ENCODE peak calls at places on chromosomes 11 and 22, in five cellular contexts. P is prostate gland, G is tibial nerve, R is mesendoderm, L is astrocyte. Z is an unnamed sample. For H3K27me3, the result is how much of the 10 kb centered on the place peaks cover.

GRCh38 chr11:14418801-14419417 is 59.9 kb upstream of the RRAS2 start:
- DNase-seq in P (no peak), L (no peak), R (peak), G (no peak), Z (peak)

GRCh38 chr11:15969701-15970329 is 386.5 kb downstream of the SOX6 start:
- DNase-seq in G (no peak), R (no peak), L (peak), P (no peak), Z (no peak)

GRCh38 chr11:8233691-8234424 is 29.8 kb downstream of the LMO1 start:
- DNase-seq in G (no peak), L (peak), P (no peak), R (peak), Z (no peak)

GRCh38 chr11:70595452-70595851 is 197.1 kb downstream of the CTTN start:
- DNase-seq in L (peak), P (no peak), G (no peak), R (no peak), Z (no peak)

GRCh38 chr22:44410396-44411056 is 87.5 kb downstream of the RTL6 start:
- DNase-seq in L (no peak), G (no peak), R (no peak), P (no peak), Z (peak)

GRCh38 chr11:6647282-6647679 is 8.3 kb downstream of the DCHS1 start:
- DNase-seq in P (no peak), R (peak), L (no peak), G (no peak), Z (peak)

GRCh38 chr11:65430406-65431217 is 8.0 kb downstream of the NEAT1 start:
- DNase-seq in G (peak), P (peak), R (no peak), L (peak), Z (no peak)

GRCh38 chr11:110340427-110340826 is 44.0 kb upstream of the RDX start:
- DNase-seq in L (no peak), P (no peak), R (no peak), G (no peak), Z (no peak)

GRCh38 chr11:110356769-110357671 is 60.6 kb upstream of the RDX start:
- DNase-seq in L (peak), R (peak), P (no peak), G (no peak), Z (no peak)

GRCh38 chr11:73237471-73238290 is 19.6 kb downstream of the P2RY2 start:
- DNase-seq in R (no peak), P (no peak), L (no peak), G (no peak), Z (no peak)

GRCh38 chr11:83008581-83008923 is 63.1 kb downstream of the RAB30 start:
- DNase-seq in L (peak), R (no peak), P (no peak), G (no peak), Z (no peak)

GRCh38 chr11:114200785-114201184 is 95.4 kb upstream of the NNMT start:
- DNase-seq in G (no peak), L (no peak), R (no peak), P (no peak), Z (no peak)

GRCh38 chr22:19892249-19892879 is 37.7 kb upstream of the GNB1L start:
- DNase-seq in P (no peak), R (no peak), L (peak), G (no peak), Z (peak)

GRCh38 chr22:39809772-39810557 is 83.6 kb downstream of the ENTHD1 start:
- DNase-seq in R (no peak), G (no peak), P (no peak), L (no peak), Z (no peak)

GRCh38 chr11:102849319-102849718 is 5.9 kb upstream of the MMP3 start:
- DNase-seq in G (no peak), L (peak), R (no peak), P (no peak), Z (no peak)

GRCh38 chr11:6927030-6927617 is 898 bp downstream of the ZNF215 start:
- DNase-seq in L (peak), R (peak), G (no peak), P (no peak), Z (no peak)

GRCh38 chr22:20413217-20414058 is 19.5 kb downstream of the ZNF74 start:
- DNase-seq in R (no peak), P (no peak), G (no peak), L (no peak), Z (no peak)

GRCh38 chr11:35390737-35391682 is 28.3 kb downstream of the SLC1A2 start:
- DNase-seq in G (no peak), R (no peak), L (peak), P (peak), Z (no peak)

GRCh38 chr11:120413480-120413879 is 77.3 kb downstream of the ARHGEF12 start:
- DNase-seq in P (no peak), L (peak), G (no peak), R (no peak), Z (no peak)

GRCh38 chr11:8219257-8220021 is 44.2 kb downstream of the LMO1 start:
- DNase-seq in G (no peak), P (no peak), L (peak), R (peak), Z (peak)

GRCh38 chr11:120647681-120648080 is 136.1 kb downstream of the GRIK4 start:
- DNase-seq in P (no peak), G (no peak), L (no peak), R (no peak), Z (no peak)

DNA sequence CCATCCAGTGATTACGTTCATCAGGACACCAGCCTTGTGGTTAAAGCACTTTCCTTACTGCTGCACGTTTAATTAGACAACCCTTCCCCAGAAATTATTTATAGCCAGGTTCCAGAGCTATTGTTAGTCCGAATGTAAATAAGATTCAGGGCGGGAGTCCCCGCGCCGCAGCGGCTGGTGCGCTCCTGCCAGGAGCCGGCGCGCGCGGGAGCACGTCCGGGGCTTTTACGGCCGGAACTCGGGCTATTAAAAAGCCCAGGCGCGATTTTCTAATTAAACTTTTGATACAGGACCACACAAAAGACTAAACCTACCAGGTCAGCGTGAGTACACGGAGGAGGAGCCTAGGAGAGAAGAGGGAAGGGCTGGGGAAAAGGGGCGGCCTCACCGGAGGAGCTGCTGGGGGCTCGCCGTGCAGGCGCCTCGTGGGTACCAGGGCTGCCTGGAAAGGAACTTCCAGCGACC is 538.2 kb downstream of the OPCML start:
- DNase-seq in P (no peak), G (no peak), L (no peak), R (no peak), Z (peak)
- H3K27me3 ChIP-seq in P (under half), G (under half), L (under half), R (under half), Z (under half)

DNA sequence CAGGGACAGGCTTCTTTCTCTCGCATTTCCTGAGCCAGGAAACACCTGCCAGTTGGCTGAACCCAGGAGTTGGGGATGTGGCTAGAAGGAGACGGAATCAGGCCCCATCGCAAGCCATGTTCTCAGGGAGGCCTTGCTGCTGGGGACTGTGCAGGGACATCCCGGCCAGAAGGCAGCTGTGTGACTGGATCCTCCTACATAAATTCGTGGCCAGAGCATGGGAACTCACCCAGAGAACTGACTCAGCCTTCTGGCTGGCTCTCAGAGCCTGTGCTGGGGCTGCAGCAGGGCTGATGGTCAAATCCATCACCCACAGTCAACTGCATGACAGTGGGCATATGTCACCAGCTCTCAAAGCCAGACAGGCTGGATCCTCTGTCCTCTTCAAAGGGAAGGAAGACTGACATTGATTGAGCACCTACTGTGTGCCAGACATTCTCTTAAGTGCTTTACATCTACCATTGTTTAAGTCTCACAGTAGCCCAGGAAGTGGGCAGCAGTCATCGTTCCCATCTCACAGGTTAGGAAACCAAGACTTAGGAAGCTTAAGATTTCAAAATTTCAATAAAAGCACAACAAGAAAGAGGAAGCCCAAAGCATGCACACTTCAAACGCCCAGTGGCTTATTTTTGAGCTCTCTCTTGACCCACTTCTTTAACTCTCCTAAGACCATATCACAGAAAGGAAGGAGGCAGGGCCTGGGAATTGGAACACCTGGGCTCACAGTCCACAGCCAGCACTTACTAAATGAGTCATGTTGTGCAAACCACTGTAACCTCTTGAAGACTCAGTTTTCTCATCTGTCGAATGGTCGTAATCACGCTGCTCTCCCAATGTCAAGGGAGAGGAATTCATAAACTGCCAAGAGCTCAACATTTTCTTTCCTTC is 30.9 kb upstream of the CACNG2 start:
- DNase-seq in R (peak), L (peak), G (no peak), P (no peak), Z (peak)
- H3K27me3 ChIP-seq in R (under half), L (under half), G (under half), P (under half), Z (under half)

DNA sequence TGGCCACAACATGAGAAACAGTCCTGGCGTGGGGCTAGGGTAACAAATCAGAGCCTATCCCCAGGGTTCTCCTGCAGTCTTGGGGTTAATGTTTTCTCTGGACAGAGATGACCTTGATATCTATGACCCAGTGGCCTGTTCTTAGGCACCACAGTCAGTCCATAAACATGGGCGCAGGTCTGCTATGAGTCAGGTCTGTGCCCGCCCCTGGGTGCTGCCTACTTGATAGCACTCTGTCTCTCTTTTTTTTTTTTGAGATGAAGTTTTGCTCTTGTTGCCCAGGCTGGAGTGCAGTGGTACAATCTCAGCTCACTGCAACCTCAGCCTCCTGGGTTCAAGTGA is 34.4 kb downstream of the AMPD3 start:
- DNase-seq in L (no peak), P (no peak), G (no peak), R (no peak), Z (no peak)
- H3K27me3 ChIP-seq in L (under half), P (under half), G (under half), R (under half), Z (under half)

DNA sequence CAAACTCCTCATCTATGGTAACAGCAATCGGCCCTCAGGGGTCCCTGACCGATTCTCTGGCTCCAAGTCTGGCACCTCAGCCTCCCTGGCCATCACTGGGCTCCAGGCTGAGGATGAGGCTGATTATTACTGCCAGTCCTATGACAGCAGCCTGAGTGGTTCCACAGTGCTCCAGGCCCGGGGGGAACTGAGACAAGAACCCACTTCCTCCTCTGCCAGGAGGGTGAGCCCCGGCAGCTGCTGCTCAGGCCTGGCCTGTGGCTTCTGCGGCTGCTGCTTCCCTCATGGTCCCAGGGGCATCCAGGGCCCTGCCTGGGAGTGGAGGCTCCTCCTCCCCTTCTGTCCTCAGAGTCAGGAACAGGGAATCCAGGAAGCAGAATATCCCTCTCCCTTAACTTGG is 98.4 kb downstream of the ZNF280B start:
- DNase-seq in R (no peak), G (peak), P (no peak), L (no peak), Z (no peak)
- H3K27me3 ChIP-seq in R (under half), G (under half), P (under half), L (under half), Z (half or more)

GRCh38 chr11:87082590-87082989 is 44.9 kb downstream of the TMEM135 start:
- DNase-seq in R (no peak), P (no peak), L (no peak), G (no peak), Z (no peak)
- H3K27me3 ChIP-seq in R (under half), P (under half), L (under half), G (under half), Z (under half)

GRCh38 chr11:117799634-117800033 is 2.6 kb upstream of the DSCAML1 start:
- DNase-seq in L (no peak), G (no peak), R (no peak), P (no peak), Z (no peak)

GRCh38 chr11:117795726-117796455 is 1.1 kb downstream of the DSCAML1 start:
- DNase-seq in P (no peak), G (no peak), L (no peak), R (no peak), Z (peak)

GRCh38 chr11:117794772-117795629 is 2.0 kb downstream of the DSCAML1 start:
- DNase-seq in G (no peak), P (no peak), R (peak), L (no peak), Z (peak)

GRCh38 chr11:117794144-117794543 is 2.9 kb downstream of the DSCAML1 start:
- DNase-seq in R (no peak), L (no peak), G (no peak), P (no peak), Z (no peak)

GRCh38 chr11:117796456-117797428 is at the start of gene DSCAML1:
- DNase-seq in G (no peak), L (no peak), P (no peak), R (peak), Z (peak)
- H3K27me3 ChIP-seq in G (half or more), L (half or more), P (under half), R (under half), Z (half or more)

DNA sequence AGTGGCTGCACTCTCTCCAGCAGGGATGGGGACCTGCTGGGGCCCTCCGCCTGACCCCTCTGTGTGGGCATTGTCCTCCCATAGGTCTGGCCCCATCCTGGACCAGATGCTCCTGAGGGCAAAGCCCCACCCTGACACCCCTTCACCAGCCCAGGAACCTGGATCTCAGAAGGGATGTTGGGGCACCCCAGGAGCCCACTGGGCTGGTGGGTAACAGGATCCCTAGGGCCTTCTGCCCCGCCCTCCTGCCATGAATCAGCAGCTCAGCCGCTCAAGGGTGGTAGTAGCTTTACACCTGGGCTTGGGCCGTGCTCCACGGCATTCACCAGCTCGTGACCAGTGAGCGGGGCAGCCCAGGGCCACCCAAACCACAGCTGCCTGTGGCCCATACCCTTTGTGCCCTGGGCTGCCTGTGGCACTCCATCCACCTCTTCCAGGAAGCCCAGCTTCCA is 1.0 kb upstream of the MAPK12 start:
- DNase-seq in G (no peak), L (no peak), R (no peak), P (no peak), Z (no peak)
- H3K27me3 ChIP-seq in G (half or more), L (under half), R (under half), P (under half), Z (under half)

GRCh38 chr11:2136209-2136951 is 2.8 kb downstream of the IGF2 start:
- DNase-seq in P (no peak), G (no peak), R (no peak), L (no peak), Z (no peak)
- H3K27me3 ChIP-seq in P (under half), G (half or more), R (under half), L (under half), Z (half or more)

GRCh38 chr11:59141673-59142460 is 789 bp upstream of the FAM111A start:
- DNase-seq in P (no peak), G (no peak), L (peak), R (no peak), Z (no peak)
- H3K27me3 ChIP-seq in P (under half), G (under half), L (under half), R (under half), Z (under half)

DNA sequence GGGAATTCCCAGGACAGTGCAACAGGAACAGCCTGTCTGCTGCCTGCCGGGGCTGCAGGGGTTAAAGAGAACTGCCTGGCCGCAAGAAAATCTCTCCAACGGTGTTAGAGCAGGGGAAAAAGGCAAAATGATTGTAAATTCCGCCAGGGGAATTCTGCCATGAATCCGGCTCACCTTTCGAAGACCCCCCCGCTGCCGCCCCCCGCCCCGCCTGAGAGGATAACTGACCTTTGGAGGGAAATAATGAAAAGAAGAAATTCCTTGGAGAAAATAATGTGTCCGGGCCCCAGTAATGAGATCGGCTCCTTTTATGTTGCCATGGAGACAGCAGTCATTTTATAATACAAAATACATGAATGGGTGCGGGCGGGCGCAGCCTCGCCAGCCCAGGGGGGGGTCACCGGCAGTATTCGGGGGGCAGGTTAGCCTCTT is 228.3 kb downstream of the MN1 start:
- DNase-seq in P (no peak), G (no peak), L (no peak), R (no peak), Z (peak)
- H3K27me3 ChIP-seq in P (under half), G (under half), L (under half), R (under half), Z (under half)

Z was measured in H7.